ENCODE peak calls at places on chromosome 20, in five cellular contexts. N, D, X, B and A are unnamed samples.

GRCh38 chr20:14189794-14190402 is 147.5 kb downstream of the FLRT3 start:
- DNase-seq in B (no peak), D (peak; percentile 17), X (no peak), N (no peak), A (peak; percentile 35)

GRCh38 chr20:15447549-15447948 is 1110.1 kb upstream of the FLRT3 start:
- DNase-seq in N (no peak), X (no peak), D (no peak), B (no peak), A (no peak)

GRCh38 chr20:461254-462198 is 807 bp downstream of the TBC1D20 start:
- DNase-seq in B (peak; percentile 27), N (peak; percentile 79), X (peak; percentile 52), D (peak; percentile 34), A (peak; percentile 62)

GRCh38 chr20:6241591-6241990 is 118.8 kb upstream of the FERMT1 start:
- DNase-seq in D (no peak), B (no peak), N (no peak), X (peak; percentile 53), A (no peak)

GRCh38 chr20:17874271-17875105 is 94.1 kb downstream of the SNX5 start:
- DNase-seq in B (no peak), X (no peak), D (no peak), N (no peak), A (no peak)

GRCh38 chr20:15889073-15889923 is 684.0 kb downstream of the KIF16B start:
- DNase-seq in N (no peak), B (no peak), X (no peak), D (no peak), A (no peak)

GRCh38 chr20:17990278-17990972 is 21.6 kb downstream of the MGME1 start:
- DNase-seq in X (no peak), N (no peak), D (no peak), B (no peak), A (no peak)

GRCh38 chr20:20604907-20605306 is 107.5 kb downstream of the RALGAPA2 start:
- DNase-seq in B (no peak), X (no peak), N (no peak), D (no peak), A (no peak)

GRCh38 chr20:22836211-22836610 is 198.9 kb upstream of the SSTR4 start:
- DNase-seq in X (no peak), N (no peak), D (no peak), B (no peak), A (peak; percentile 27)

GRCh38 chr20:10731190-10731955 is 57.6 kb upstream of the JAG1 start:
- DNase-seq in N (no peak), B (no peak), D (peak; percentile 78), X (no peak), A (peak; percentile 88)

GRCh38 chr20:35012227-35013069 is 56.8 kb downstream of the MYH7B start:
- DNase-seq in N (no peak), B (no peak), D (no peak), X (no peak), A (no peak)

GRCh38 chr20:43667341-43668132 is 623 bp downstream of the MYBL2 start:
- DNase-seq in N (no peak), B (no peak), X (no peak), D (no peak), A (peak; percentile 65)

GRCh38 chr20:45704969-45705637 is at the start of gene WFDC10B:
- DNase-seq in D (no peak), X (no peak), N (no peak), B (no peak), A (no peak)

GRCh38 chr20:22729616-22730236 is 145.4 kb upstream of the FOXA2 start:
- DNase-seq in N (no peak), B (no peak), D (no peak), X (no peak), A (no peak)

GRCh38 chr20:36538026-36538764 is 3.1 kb upstream of the MYL9 start:
- DNase-seq in D (peak; percentile 49), N (no peak), B (no peak), X (no peak), A (no peak)

GRCh38 chr20:20699144-20699543 is 13.3 kb downstream of the RALGAPA2 start:
- DNase-seq in X (no peak), B (no peak), N (no peak), D (no peak), A (no peak)

GRCh38 chr20:6698056-6698455 is 69.4 kb upstream of the BMP2 start:
- DNase-seq in X (no peak), D (peak; percentile 34), B (no peak), N (no peak), A (peak; percentile 94)

GRCh38 chr20:49394264-49394663 is 88.2 kb downstream of the KCNB1 start:
- DNase-seq in D (no peak), B (no peak), X (no peak), N (no peak), A (no peak)

GRCh38 chr20:21396045-21396893 is 1.1 kb downstream of the NKX2-4 start:
- DNase-seq in B (no peak), D (no peak), X (no peak), N (no peak), A (no peak)

GRCh38 chr20:32718749-32719348 is 24.4 kb downstream of the COMMD7 start:
- DNase-seq in B (no peak), N (no peak), D (no peak), X (no peak), A (no peak)

GRCh38 chr20:48948612-48949011 is 27.1 kb downstream of the ARFGEF2 start:
- DNase-seq in N (no peak), D (no peak), X (no peak), B (no peak), A (no peak)

GRCh38 chr20:25460591-25461280 is 53.3 kb downstream of the GINS1 start:
- DNase-seq in N (peak; percentile 65), B (no peak), D (no peak), X (no peak), A (no peak)

GRCh38 chr20:31452575-31452974 is 12.1 kb downstream of the DEFB123 start:
- DNase-seq in B (no peak), X (no peak), D (no peak), N (no peak), A (no peak)

GRCh38 chr20:25195962-25196700 is 619 bp downstream of the ENTPD6 start:
- DNase-seq in X (peak; percentile 56), N (peak; percentile 80), D (no peak), B (no peak), A (peak; percentile 35)

GRCh38 chr20:51382986-51383821 is 159.3 kb downstream of the NFATC2 start:
- DNase-seq in N (no peak), B (no peak), X (peak; percentile 45), D (no peak), A (no peak)

GRCh38 chr20:32240220-32240619 is 32.5 kb downstream of the POFUT1 start:
- DNase-seq in B (no peak), N (no peak), X (no peak), D (no peak), A (no peak)

GRCh38 chr20:23050847-23051627 is 1.6 kb upstream of the THBD start:
- DNase-seq in D (peak; percentile 48), X (peak; percentile 50), B (no peak), N (peak; percentile 87), A (peak; percentile 57)

GRCh38 chr20:24378651-24379050 is 90.8 kb upstream of the SYNDIG1 start:
- DNase-seq in D (no peak), B (no peak), X (no peak), N (no peak), A (no peak)

GRCh38 chr20:24842591-24843442 is 106.3 kb upstream of the CST7 start:
- DNase-seq in B (no peak), X (no peak), N (no peak), D (no peak), A (no peak)

GRCh38 chr20:19251958-19252669 is 39.7 kb downstream of the SLC24A3 start:
- DNase-seq in N (peak; percentile 29), B (no peak), X (no peak), D (no peak), A (no peak)

GRCh38 chr20:8210749-8211148 is 78.7 kb downstream of the PLCB1 start:
- DNase-seq in B (no peak), D (no peak), N (no peak), X (no peak), A (no peak)

GRCh38 chr20:53533500-53533899 is 60.1 kb downstream of the ZNF217 start:
- DNase-seq in B (no peak), D (no peak), X (no peak), N (no peak), A (no peak)
- H3K27ac ChIP-seq in B (no peak overlapping the region), D (no peak overlapping the region), X (no peak overlapping the region), N (no peak overlapping the region), A (no peak overlapping the region)

GRCh38 chr20:63653974-63654680 is 903 bp upstream of the STMN3 start:
- DNase-seq in D (no peak), N (no peak), B (no peak), X (no peak), A (no peak)

GRCh38 chr20:63657260-63657936 is 714 bp upstream of the RTEL1 start:
- DNase-seq in X (no peak), N (no peak), B (no peak), D (no peak), A (no peak)

GRCh38 chr20:63656451-63656850 is 1.7 kb upstream of the RTEL1 start:
- DNase-seq in X (no peak), D (no peak), B (no peak), N (no peak), A (no peak)

GRCh38 chr20:63653041-63653973 is at the start of gene STMN3:
- DNase-seq in X (peak; percentile 90), B (peak; percentile 57), N (peak; percentile 92), D (peak; percentile 92), A (peak; percentile 89)

DNA sequence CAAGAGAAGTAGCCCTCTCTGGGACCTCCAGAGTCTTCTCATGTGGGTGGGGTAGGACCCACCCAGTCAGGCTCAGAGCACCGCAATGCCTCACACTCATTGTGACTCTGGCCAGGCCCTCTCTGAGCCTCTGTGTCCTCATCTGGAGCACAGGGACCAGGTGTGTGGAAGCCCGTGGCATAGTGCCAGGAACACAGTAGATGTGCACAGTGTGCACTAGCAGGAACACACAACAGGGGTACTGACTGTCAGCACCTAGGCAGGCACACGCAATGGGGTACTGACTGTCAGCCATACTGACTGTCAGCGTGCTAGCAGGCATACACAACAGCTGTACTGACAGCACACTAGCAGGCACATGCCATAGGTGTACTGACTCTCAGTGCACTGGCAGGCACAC is 2.0 kb upstream of the STMN3 start:
- DNase-seq in B (no peak), D (no peak), N (no peak), X (no peak), A (no peak)
- TF ChIP-seq CTCF in B (no peak), D (no peak), N (no peak), X (no peak), A (no peak)

GRCh38 chr20:4011226-4011975 is 4.0 kb downstream of the RNF24 start:
- DNase-seq in N (no peak), D (no peak), B (no peak), X (no peak), A (no peak)
- H3K27ac ChIP-seq in N (no peak overlapping the region), D (no peak overlapping the region), B (no peak overlapping the region), X (no peak overlapping the region), A (no peak overlapping the region)

DNA sequence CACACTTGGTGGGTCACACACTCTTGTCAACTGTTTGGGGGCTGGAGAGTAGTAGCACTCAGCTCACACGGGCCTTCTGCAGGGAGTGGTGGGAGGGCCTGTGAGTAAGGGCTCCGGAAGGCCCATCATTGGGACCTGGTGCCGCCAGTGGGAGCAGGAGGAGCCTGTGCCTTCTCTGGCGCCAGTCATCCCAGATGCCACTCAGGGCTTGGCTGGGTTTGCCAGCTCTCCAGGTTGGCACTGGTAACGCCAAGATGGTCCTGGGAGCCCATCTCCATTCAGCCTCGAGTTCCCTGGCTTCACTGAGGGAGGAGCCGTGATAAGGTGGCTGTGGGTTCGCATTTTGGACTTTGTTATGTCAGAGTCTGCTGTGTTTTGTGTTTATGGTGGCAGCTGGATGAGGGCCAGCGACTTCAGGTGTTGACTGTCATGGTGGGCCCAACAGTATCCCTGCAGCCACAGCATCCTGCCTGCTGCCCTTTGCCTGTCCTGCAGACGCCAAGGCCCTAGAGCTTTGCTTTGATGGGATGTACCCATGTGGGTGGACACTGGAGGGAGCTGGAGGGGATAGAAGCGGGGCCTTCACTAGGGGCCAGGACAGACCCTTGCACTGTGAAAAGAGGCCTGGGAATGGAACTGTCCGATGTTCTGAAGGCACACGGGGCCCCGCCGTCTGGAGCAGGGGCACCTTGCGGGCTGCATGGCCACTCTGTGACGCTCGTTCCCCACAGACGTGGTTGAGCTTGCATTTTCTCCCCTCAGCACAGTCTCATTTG is 13.3 kb upstream of the DNAJC5 start:
- DNase-seq in X (no peak), N (no peak), D (no peak), B (no peak), A (no peak)
- TF ChIP-seq CTCF in X (no peak), N (no peak), D (no peak), B (no peak), A (no peak)